ENCODE peak calls at places on chromosomes 4 and X, in five cellular contexts. X is NCI-H82, O is ELR, T is AG04450, U is amygdala. I is an unnamed sample.

GRCh38 chr4:84647307-84647884 is 64.5 kb downstream of the CDS1 start:
- DNase-seq in X (no peak), O (no peak), T (no peak), U (no peak), I (peak)

GRCh38 chr4:1018147-1019020 is 7.0 kb downstream of the FGFRL1 start:
- DNase-seq in X (peak), O (no peak), T (no peak), U (no peak), I (no peak)

GRCh38 chrX:51759055-51759454 is 15.8 kb downstream of the GSPT2 start:
- DNase-seq in X (no peak), O (no peak), T (no peak), U (peak), I (peak)

GRCh38 chr4:180052629-180053028 is 2190.6 kb upstream of the TENM3 start:
- DNase-seq in X (no peak), O (no peak), T (no peak), U (no peak), I (no peak)

GRCh38 chr4:159358226-159358625 is 255.3 kb downstream of the RAPGEF2 start:
- DNase-seq in X (no peak), O (peak), T (peak), U (no peak), I (no peak)

GRCh38 chr4:168797176-168797575 is 212.9 kb downstream of the CBR4 start:
- DNase-seq in X (no peak), O (peak), T (no peak), U (no peak), I (peak)

GRCh38 chrX:7316280-7316679 is 168.3 kb upstream of the PUDP start:
- DNase-seq in X (no peak), O (peak), T (no peak), U (no peak), I (no peak)

GRCh38 chr4:10276152-10276551 is 159.6 kb upstream of the WDR1 start:
- DNase-seq in X (no peak), O (no peak), T (no peak), U (no peak), I (no peak)

GRCh38 chrX:109372716-109373115 is 109.2 kb downstream of the GUCY2F start:
- DNase-seq in X (no peak), O (no peak), T (no peak), U (no peak), I (no peak)

GRCh38 chrX:920234-920799 is 289.7 kb downstream of the SHOX start:
- DNase-seq in X (no peak), O (peak), T (no peak), U (no peak), I (no peak)

GRCh38 chr4:40122941-40123340 is 66.3 kb downstream of the N4BP2 start:
- DNase-seq in X (no peak), O (no peak), T (no peak), U (no peak), I (no peak)

GRCh38 chr4:6885953-6886557 is 23.6 kb upstream of the TBC1D14 start:
- DNase-seq in X (peak), O (no peak), T (no peak), U (no peak), I (peak)